ENCODE peak calls at places on chromosome 1, in nine cellular contexts. One of them, this sample, is unnamed.

GRCh38 chr1:206464456-206464964 is 5.8 kb upstream of the IKBKE start:
- DNase-seq in NCI-H1417: no peak
- DNase-seq in activated CD4-positive, alpha-beta T cell treated with anti-CD3 and anti-CD28 coated beads for 48 hours: peak; percentile 25
- DNase-seq in fibroblast of pulmonary artery: peak; percentile 99
- DNase-seq in fibroblast of lung: peak; percentile 95
- DNase-seq in BJ: peak; percentile 59
- DNase-seq in GM19239: no peak
- DNase-seq in NCI-H774: no peak
- DNase-seq in NCI-H1694 treated with DMSO at 0.1 percent for 48 hours: no peak
- DNase-seq in this sample: no peak

GRCh38 chr1:8889103-8889846 is 10.8 kb upstream of the ENO1 start:
- DNase-seq in activated CD4-positive, alpha-beta T cell treated with anti-CD3 and anti-CD28 coated beads for 48 hours: no peak
- DNase-seq in NCI-H1694 treated with DMSO at 0.1 percent for 48 hours: no peak
- DNase-seq in BJ: no peak
- DNase-seq in NCI-H774: no peak
- DNase-seq in fibroblast of lung: no peak
- DNase-seq in GM19239: no peak
- DNase-seq in fibroblast of pulmonary artery: peak; percentile 49
- DNase-seq in NCI-H1417: no peak
- DNase-seq in this sample: no peak

GRCh38 chr1:206540044-206540758 is 32.9 kb downstream of the RASSF5 start:
- DNase-seq in fibroblast of lung: no peak
- DNase-seq in NCI-H774: no peak
- DNase-seq in activated CD4-positive, alpha-beta T cell treated with anti-CD3 and anti-CD28 coated beads for 48 hours: no peak
- DNase-seq in fibroblast of pulmonary artery: no peak
- DNase-seq in BJ: no peak
- DNase-seq in NCI-H1417: no peak
- DNase-seq in GM19239: no peak
- DNase-seq in NCI-H1694 treated with DMSO at 0.1 percent for 48 hours: no peak
- DNase-seq in this sample: no peak

GRCh38 chr1:46148318-46148717 is 15.9 kb upstream of the PIK3R3 start:
- DNase-seq in NCI-H1417: no peak
- DNase-seq in GM19239: no peak
- DNase-seq in fibroblast of lung: no peak
- DNase-seq in NCI-H1694 treated with DMSO at 0.1 percent for 48 hours: no peak
- DNase-seq in NCI-H774: no peak
- DNase-seq in activated CD4-positive, alpha-beta T cell treated with anti-CD3 and anti-CD28 coated beads for 48 hours: no peak
- DNase-seq in BJ: no peak
- DNase-seq in fibroblast of pulmonary artery: no peak
- DNase-seq in this sample: no peak

GRCh38 chr1:162902372-162902771 is 41.4 kb upstream of the CCDC190 start:
- DNase-seq in NCI-H774: no peak
- DNase-seq in activated CD4-positive, alpha-beta T cell treated with anti-CD3 and anti-CD28 coated beads for 48 hours: no peak
- DNase-seq in fibroblast of pulmonary artery: peak; percentile 48
- DNase-seq in fibroblast of lung: peak; percentile 73
- DNase-seq in NCI-H1417: no peak
- DNase-seq in NCI-H1694 treated with DMSO at 0.1 percent for 48 hours: no peak
- DNase-seq in BJ: no peak
- DNase-seq in GM19239: no peak
- DNase-seq in this sample: no peak

GRCh38 chr1:46400398-46400797 is 6.3 kb downstream of the FAAH start:
- DNase-seq in activated CD4-positive, alpha-beta T cell treated with anti-CD3 and anti-CD28 coated beads for 48 hours: no peak
- DNase-seq in NCI-H774: peak; percentile 26
- DNase-seq in fibroblast of lung: no peak
- DNase-seq in NCI-H1694 treated with DMSO at 0.1 percent for 48 hours: no peak
- DNase-seq in fibroblast of pulmonary artery: no peak
- DNase-seq in GM19239: no peak
- DNase-seq in NCI-H1417: peak; percentile 68
- DNase-seq in BJ: no peak
- DNase-seq in this sample: no peak

GRCh38 chr1:156616463-156616862 is 2.8 kb upstream of the HAPLN2 start:
- DNase-seq in NCI-H1694 treated with DMSO at 0.1 percent for 48 hours: no peak
- DNase-seq in NCI-H1417: peak; percentile 91
- DNase-seq in fibroblast of pulmonary artery: peak; percentile 64
- DNase-seq in fibroblast of lung: peak; percentile 63
- DNase-seq in NCI-H774: peak; percentile 14
- DNase-seq in activated CD4-positive, alpha-beta T cell treated with anti-CD3 and anti-CD28 coated beads for 48 hours: no peak
- DNase-seq in GM19239: no peak
- DNase-seq in BJ: no peak
- DNase-seq in this sample: no peak

GRCh38 chr1:151368000-151368744 is 4.3 kb downstream of the SELENBP1 start:
- DNase-seq in NCI-H1417: no peak
- DNase-seq in NCI-H774: no peak
- DNase-seq in fibroblast of lung: no peak
- DNase-seq in NCI-H1694 treated with DMSO at 0.1 percent for 48 hours: no peak
- DNase-seq in BJ: no peak
- DNase-seq in activated CD4-positive, alpha-beta T cell treated with anti-CD3 and anti-CD28 coated beads for 48 hours: no peak
- DNase-seq in GM19239: no peak
- DNase-seq in fibroblast of pulmonary artery: peak; percentile 40
- DNase-seq in this sample: no peak

GRCh38 chr1:203475012-203475981 is at the start of gene PRELP:
- DNase-seq in NCI-H1417: peak; percentile 88
- DNase-seq in fibroblast of lung: peak; percentile 18
- DNase-seq in NCI-H1694 treated with DMSO at 0.1 percent for 48 hours: peak; percentile 64
- DNase-seq in BJ: no peak
- DNase-seq in activated CD4-positive, alpha-beta T cell treated with anti-CD3 and anti-CD28 coated beads for 48 hours: no peak
- DNase-seq in NCI-H774: peak; percentile 39
- DNase-seq in fibroblast of pulmonary artery: no peak
- DNase-seq in GM19239: no peak
- DNase-seq in this sample: no peak

GRCh38 chr1:236605030-236605806 is 902 bp upstream of the HEATR1 start:
- DNase-seq in GM19239: no peak
- DNase-seq in fibroblast of lung: no peak
- DNase-seq in NCI-H1417: no peak
- DNase-seq in fibroblast of pulmonary artery: no peak
- DNase-seq in activated CD4-positive, alpha-beta T cell treated with anti-CD3 and anti-CD28 coated beads for 48 hours: no peak
- DNase-seq in NCI-H774: no peak
- DNase-seq in BJ: no peak
- DNase-seq in NCI-H1694 treated with DMSO at 0.1 percent for 48 hours: no peak
- DNase-seq in this sample: no peak

GRCh38 chr1:201546093-201546492 is 7.2 kb downstream of the NAV1 start:
- DNase-seq in activated CD4-positive, alpha-beta T cell treated with anti-CD3 and anti-CD28 coated beads for 48 hours: no peak
- DNase-seq in BJ: no peak
- DNase-seq in GM19239: no peak
- DNase-seq in NCI-H1694 treated with DMSO at 0.1 percent for 48 hours: peak; percentile 52
- DNase-seq in NCI-H774: no peak
- DNase-seq in NCI-H1417: peak; percentile 28
- DNase-seq in fibroblast of pulmonary artery: no peak
- DNase-seq in fibroblast of lung: no peak
- DNase-seq in this sample: no peak

GRCh38 chr1:24155011-24155782 is 12.3 kb upstream of the IL22RA1 start:
- DNase-seq in BJ: no peak
- DNase-seq in GM19239: no peak
- DNase-seq in fibroblast of pulmonary artery: no peak
- DNase-seq in fibroblast of lung: no peak
- DNase-seq in NCI-H774: no peak
- DNase-seq in NCI-H1694 treated with DMSO at 0.1 percent for 48 hours: no peak
- DNase-seq in NCI-H1417: peak; percentile 82
- DNase-seq in activated CD4-positive, alpha-beta T cell treated with anti-CD3 and anti-CD28 coated beads for 48 hours: peak; percentile 40
- DNase-seq in this sample: no peak

GRCh38 chr1:201488817-201489581 is 17.9 kb downstream of the CSRP1 start:
- DNase-seq in NCI-H774: no peak
- DNase-seq in NCI-H1694 treated with DMSO at 0.1 percent for 48 hours: no peak
- DNase-seq in activated CD4-positive, alpha-beta T cell treated with anti-CD3 and anti-CD28 coated beads for 48 hours: no peak
- DNase-seq in GM19239: no peak
- DNase-seq in fibroblast of pulmonary artery: peak; percentile 95
- DNase-seq in NCI-H1417: no peak
- DNase-seq in fibroblast of lung: peak; percentile 95
- DNase-seq in BJ: peak; percentile 89
- DNase-seq in this sample: no peak

GRCh38 chr1:26034504-26035202 is 11.3 kb downstream of the SLC30A2 start:
- DNase-seq in NCI-H1417: no peak
- DNase-seq in NCI-H1694 treated with DMSO at 0.1 percent for 48 hours: no peak
- DNase-seq in fibroblast of pulmonary artery: no peak
- DNase-seq in fibroblast of lung: no peak
- DNase-seq in GM19239: no peak
- DNase-seq in activated CD4-positive, alpha-beta T cell treated with anti-CD3 and anti-CD28 coated beads for 48 hours: no peak
- DNase-seq in NCI-H774: no peak
- DNase-seq in BJ: no peak
- DNase-seq in this sample: no peak

GRCh38 chr1:51736702-51737101 is 119.8 kb downstream of the OSBPL9 start:
- DNase-seq in NCI-H1417: peak; percentile 22
- DNase-seq in NCI-H1694 treated with DMSO at 0.1 percent for 48 hours: no peak
- DNase-seq in fibroblast of lung: peak; percentile 88
- DNase-seq in fibroblast of pulmonary artery: peak; percentile 92
- DNase-seq in GM19239: no peak
- DNase-seq in NCI-H774: no peak
- DNase-seq in BJ: no peak
- DNase-seq in activated CD4-positive, alpha-beta T cell treated with anti-CD3 and anti-CD28 coated beads for 48 hours: no peak
- DNase-seq in this sample: no peak